ENCODE peak calls at places on chromosomes 11 and 22, in ten cellular contexts. Y, X, R, P, I, H, B, A, C and N are unnamed samples.

GRCh38 chr11:2775626-2776350 is 76.0 kb upstream of the KCNQ1OT1 start:
- DNase-seq in A (no peak), P (no peak), I (no peak), B (no peak), R (no peak), X (no peak), C (no peak), Y (no peak), H (no peak), N (no peak)

GRCh38 chr22:27810566-27810965 is 9.0 kb upstream of the MN1 start:
- DNase-seq in Y (no peak), A (peak), X (no peak), C (no peak), I (no peak), H (no peak), R (no peak), B (peak), P (no peak), N (no peak)

GRCh38 chr11:37616291-37616690 is 1018.3 kb upstream of the RAG2 start:
- DNase-seq in R (no peak), B (no peak), Y (no peak), P (no peak), X (no peak), A (no peak), I (no peak), H (no peak), C (no peak), N (no peak)

GRCh38 chr11:15645201-15645600 is 530.5 kb downstream of the INSC start:
- DNase-seq in P (no peak), B (no peak), I (no peak), X (no peak), Y (no peak), A (no peak), H (no peak), R (no peak), C (no peak), N (no peak)

GRCh38 chr22:22076937-22077703 is 94.5 kb upstream of the TOP3B start:
- DNase-seq in X (no peak), P (no peak), Y (no peak), H (no peak), R (no peak), C (no peak), I (no peak), B (no peak), A (peak), N (no peak)

GRCh38 chr11:65960824-65961266 is 689 bp upstream of the SART1 start:
- DNase-seq in X (no peak), A (no peak), H (no peak), Y (no peak), I (no peak), C (no peak), B (no peak), R (no peak), P (no peak), N (no peak)

GRCh38 chr22:37843746-37844089 is 416 bp downstream of the ANKRD54 start:
- DNase-seq in H (peak), R (peak), Y (no peak), B (peak), I (no peak), P (no peak), C (no peak), X (no peak), A (peak), N (no peak)

GRCh38 chr11:110086892-110087309 is 6.3 kb upstream of the ZC3H12C start:
- DNase-seq in C (no peak), I (no peak), H (no peak), P (no peak), B (peak), X (no peak), A (peak), R (no peak), Y (peak), N (peak)

GRCh38 chr11:1298695-1299492 is 10.5 kb downstream of the TOLLIP start:
- DNase-seq in I (no peak), H (peak), A (peak), R (no peak), P (no peak), C (peak), X (no peak), B (peak), Y (no peak), N (no peak)

GRCh38 chr22:26651840-26652239 is 5.5 kb upstream of the MIAT start:
- DNase-seq in B (no peak), H (no peak), P (no peak), X (no peak), Y (no peak), I (no peak), R (no peak), C (no peak), A (no peak), N (no peak)

GRCh38 chr11:36463781-36464180 is 46.3 kb downstream of the TRAF6 start:
- DNase-seq in I (no peak), Y (peak), B (peak), C (no peak), P (no peak), H (no peak), R (no peak), X (no peak), A (no peak), N (peak)

GRCh38 chr11:31419138-31419537 is 49.5 kb downstream of the DNAJC24 start:
- DNase-seq in B (no peak), I (no peak), H (no peak), Y (no peak), X (no peak), P (no peak), C (no peak), A (no peak), R (no peak), N (no peak)

GRCh38 chr11:62458212-62459002 is 39.6 kb downstream of the SCGB1A1 start:
- DNase-seq in X (no peak), P (no peak), B (no peak), Y (no peak), H (no peak), C (no peak), R (no peak), I (no peak), A (peak), N (no peak)

GRCh38 chr11:130620566-130620965 is 172.1 kb downstream of the ADAMTS15 start:
- DNase-seq in A (no peak), I (no peak), H (no peak), B (no peak), Y (no peak), R (no peak), X (no peak), C (no peak), P (no peak), N (no peak)

GRCh38 chr11:5192738-5193137 is 7.7 kb downstream of the OR51V1 start:
- DNase-seq in B (no peak), H (no peak), P (no peak), R (no peak), A (no peak), X (no peak), I (no peak), C (no peak), Y (no peak), N (no peak)

GRCh38 chr11:116300252-116300651 is 472.5 kb downstream of the BUD13 start:
- DNase-seq in A (no peak), X (no peak), P (no peak), R (no peak), C (no peak), I (no peak), B (no peak), Y (no peak), H (no peak), N (no peak)

GRCh38 chr11:108565653-108566052 is 27.9 kb downstream of the EXPH5 start:
- DNase-seq in Y (no peak), B (no peak), C (no peak), P (no peak), I (no peak), A (no peak), H (peak), R (no peak), X (no peak), N (no peak)

GRCh38 chr11:1888811-1889526 is 2.7 kb downstream of the PRR33 start:
- DNase-seq in Y (peak), C (no peak), X (no peak), I (peak), B (no peak), R (peak), A (no peak), P (no peak), H (no peak), N (no peak)

GRCh38 chr22:48717076-48717810 is 1110.4 kb downstream of the BRD1 start:
- DNase-seq in H (no peak), Y (no peak), A (no peak), B (no peak), I (no peak), C (no peak), P (no peak), R (no peak), X (no peak), N (no peak)

GRCh38 chr11:110571286-110571685 is 141.0 kb downstream of the ARHGAP20 start:
- DNase-seq in I (no peak), A (no peak), H (no peak), X (no peak), C (no peak), R (no peak), B (no peak), Y (no peak), P (no peak), N (no peak)

GRCh38 chr22:36201630-36202312 is at the start of gene APOL4:
- DNase-seq in I (no peak), Y (peak), A (peak), P (no peak), R (no peak), C (peak), X (peak), H (no peak), B (peak), N (no peak)

GRCh38 chr11:67680701-67681472 is 6.5 kb upstream of the ALDH3B2 start:
- DNase-seq in C (no peak), Y (no peak), X (no peak), R (no peak), B (no peak), I (no peak), A (no peak), H (no peak), P (no peak), N (no peak)

GRCh38 chr11:66617148-66617814 is 851 bp downstream of the RBM14 start:
- DNase-seq in X (no peak), Y (peak), I (no peak), P (no peak), R (no peak), H (no peak), B (peak), A (peak), C (no peak), N (no peak)

GRCh38 chr11:125591659-125592304 is 870 bp upstream of the STT3A start:
- DNase-seq in X (no peak), R (peak), A (peak), I (peak), B (peak), C (peak), Y (peak), H (no peak), P (no peak), N (peak)

GRCh38 chr22:37197451-37198289 is 9.6 kb upstream of the C1QTNF6 start:
- DNase-seq in X (no peak), I (no peak), C (no peak), B (peak), A (peak), Y (peak), H (peak), P (no peak), R (no peak), N (peak)

GRCh38 chr11:12854829-12855228 is 154.3 kb upstream of the RASSF10 start:
- DNase-seq in I (no peak), P (no peak), Y (no peak), C (no peak), X (no peak), H (no peak), B (no peak), A (no peak), R (no peak), N (no peak)